ENCODE peak calls at places on chromosomes 16 and 17, in seven cellular contexts. Z is B cell; Y is NCI-H1105 treated with DMSO at 0.1 percent for 48 hours; P is NCI-H1436; V is stimulated activated CD4-positive, alpha-beta T cell treated with anti-CD3 and anti-CD28 coated beads, Interleukin-1b, Interleukin-23, amount 100 ng/mL, for 4 hours; A is GM04504; T is natural killer cell. D is an unnamed sample.
A peak's percentile ranks its signal among the peaks of the same experiment; 100 is the strongest.

GRCh38 chr16:91484-91883 is 13.5 kb downstream of the MPG start:
- DNase-seq in Y (peak; percentile 64), P (peak; percentile 4), Z (no peak), T (no peak), A (no peak), V (no peak), D (no peak)

GRCh38 chr16:29675811-29676643 is 3.0 kb upstream of the QPRT start:
- DNase-seq in T (no peak), A (no peak), P (no peak), Z (no peak), Y (no peak), V (no peak), D (no peak)

GRCh38 chr16:49469930-49470451 is 96.4 kb downstream of the C16orf78 start:
- DNase-seq in Z (no peak), V (no peak), A (no peak), Y (no peak), P (no peak), T (peak; percentile 0), D (no peak)

GRCh38 chr17:4541328-4542002 is 13.7 kb downstream of the MYBBP1A start:
- DNase-seq in T (no peak), Y (no peak), Z (no peak), P (no peak), A (no peak), V (no peak), D (peak; percentile 46)

GRCh38 chr17:41326173-41327145 is 10.9 kb upstream of the KRTAP17-1 start:
- DNase-seq in A (no peak), Y (no peak), V (no peak), T (no peak), P (no peak), Z (no peak), D (no peak)

GRCh38 chr17:43006639-43007551 is at the start of gene IFI35:
- DNase-seq in Y (no peak), P (peak; percentile 6), T (peak; percentile 78), Z (peak; percentile 91), V (peak; percentile 73), A (peak; percentile 72), D (peak; percentile 86)

GRCh38 chr17:79461041-79461440 is 149.8 kb downstream of the RBFOX3 start:
- DNase-seq in V (no peak), Z (no peak), A (no peak), T (no peak), P (no peak), Y (no peak), D (no peak)

GRCh38 chr16:27795992-27796614 is 246.2 kb downstream of the KATNIP start:
- DNase-seq in A (no peak), T (no peak), V (no peak), P (no peak), Z (no peak), Y (no peak), D (no peak)

GRCh38 chr17:50428831-50429424 is 2.9 kb downstream of the ACSF2 start:
- DNase-seq in T (no peak), P (no peak), A (no peak), Y (no peak), Z (no peak), V (no peak), D (no peak)

GRCh38 chr17:64535357-64535756 is 28.6 kb downstream of the CEP95 start:
- DNase-seq in A (no peak), Z (no peak), Y (no peak), V (no peak), T (no peak), P (no peak), D (no peak)

GRCh38 chr17:68344701-68345136 is 53.4 kb downstream of the ARSG start:
- DNase-seq in A (no peak), T (peak; percentile 39), Y (no peak), Z (no peak), V (no peak), P (no peak), D (no peak)

GRCh38 chr17:66541461-66542182 is 239.2 kb downstream of the PRKCA start:
- DNase-seq in T (no peak), Y (no peak), V (no peak), A (no peak), Z (no peak), P (no peak), D (no peak)

GRCh38 chr16:88578446-88579313 is 8.5 kb downstream of the ZC3H18 start:
- DNase-seq in Y (no peak), P (no peak), A (no peak), Z (no peak), T (no peak), V (no peak), D (no peak)

GRCh38 chr16:53744449-53744848 is 40.5 kb downstream of the FTO start:
- DNase-seq in P (peak; percentile 36), A (no peak), Z (no peak), V (no peak), Y (no peak), T (no peak), D (no peak)

GRCh38 chr17:62892870-62893338 is 73.1 kb upstream of the TANC2 start:
- DNase-seq in T (no peak), P (peak; percentile 6), V (no peak), Z (no peak), Y (no peak), A (peak; percentile 57), D (peak; percentile 89)

GRCh38 chr17:47643116-47643515 is 6.6 kb upstream of the KPNB1 start:
- DNase-seq in Y (no peak), P (no peak), V (no peak), A (no peak), Z (no peak), T (no peak), D (no peak)

GRCh38 chr17:45116434-45117016 is 15.8 kb downstream of the PLCD3 start:
- DNase-seq in A (no peak), Z (no peak), T (no peak), V (no peak), Y (no peak), P (no peak), D (no peak)

GRCh38 chr16:52499061-52499460 is 47.9 kb downstream of the TOX3 start:
- DNase-seq in P (no peak), A (no peak), Y (no peak), T (no peak), Z (no peak), V (no peak), D (no peak)

GRCh38 chr16:53829186-53829747 is 125.3 kb downstream of the FTO start:
- DNase-seq in A (no peak), T (no peak), Y (no peak), P (no peak), V (no peak), Z (no peak), D (no peak)

GRCh38 chr17:17050346-17051345 is 8.4 kb downstream of the MPRIP start:
- DNase-seq in P (no peak), T (no peak), Z (no peak), Y (no peak), A (no peak), V (no peak), D (no peak)

GRCh38 chr17:43367588-43368242 is 31.1 kb upstream of the ARL4D start:
- DNase-seq in T (no peak), Z (no peak), A (peak; percentile 74), Y (peak; percentile 77), V (no peak), P (peak; percentile 94), D (no peak)

GRCh38 chr17:54666559-54666958 is 234.1 kb upstream of the TOM1L1 start:
- DNase-seq in T (no peak), P (no peak), Y (no peak), A (no peak), Z (no peak), V (no peak), D (no peak)

GRCh38 chr17:38654411-38655398 is 20.1 kb downstream of the EPOP start:
- DNase-seq in P (no peak), Y (no peak), T (no peak), V (no peak), Z (no peak), A (no peak), D (no peak)

GRCh38 chr17:76354747-76355310 is 1.1 kb upstream of the PRPSAP1 start:
- DNase-seq in T (no peak), V (no peak), Y (no peak), P (no peak), Z (no peak), A (no peak), D (no peak)

GRCh38 chr17:40345161-40346034 is 19.1 kb downstream of the GJD3 start:
- DNase-seq in A (no peak), Z (no peak), P (peak; percentile 26), V (no peak), Y (no peak), T (peak; percentile 59), D (no peak)

GRCh38 chr16:73956592-73957495 is 339.8 kb upstream of the PSMD7 start:
- DNase-seq in V (peak; percentile 6), Y (peak; percentile 51), A (peak; percentile 27), Z (no peak), P (peak; percentile 57), T (no peak), D (peak; percentile 47)

GRCh38 chr16:86529160-86529559 is 18.8 kb downstream of the FOXF1 start:
- DNase-seq in Z (no peak), A (no peak), Y (no peak), T (no peak), V (no peak), P (no peak), D (no peak)

GRCh38 chr16:71338193-71338592 is 20.3 kb upstream of the CALB2 start:
- DNase-seq in P (no peak), Y (no peak), A (no peak), Z (no peak), T (no peak), V (no peak), D (no peak)

GRCh38 chr17:8436169-8436932 is 667 bp downstream of the NDEL1 start:
- DNase-seq in V (peak; percentile 57), Y (peak; percentile 49), P (peak; percentile 27), A (peak; percentile 34), Z (peak; percentile 67), T (no peak), D (peak; percentile 46)

GRCh38 chr16:63292036-63292435 is 1255.8 kb upstream of the CDH8 start:
- DNase-seq in A (no peak), Z (no peak), P (no peak), Y (no peak), T (no peak), V (no peak), D (no peak)

GRCh38 chr16:71524566-71525553 is 1.4 kb upstream of the CHST4 start:
- DNase-seq in Y (no peak), Z (no peak), V (no peak), T (no peak), P (no peak), A (no peak), D (no peak)